ENCODE peak calls at places on chromosome 7, in seven cellular contexts. E is NCI-H510A; G is stimulated activated CD4-positive, alpha-beta T cell treated with anti-CD3 and anti-CD28 coated beads, Interleukin-15, amount 100 ng/mL, for 24 hours; Y is M059J; P is NCI-H1417 treated with DMSO at 0.1 percent for 48 hours; M is effector CD4-positive, alpha-beta T cell; I is substantia nigra. S is an unnamed sample.

GRCh38 chr7:116801092-116801710 is 61.2 kb upstream of the CAPZA2 start:
- DNase-seq in E (no peak), G (no peak), Y (peak), P (no peak), M (no peak), I (no peak), S (no peak)

GRCh38 chr7:38452615-38453014 is 178.6 kb downstream of the AMPH start:
- DNase-seq in G (no peak), I (no peak), E (no peak), Y (no peak), M (no peak), P (no peak), S (no peak)

GRCh38 chr7:27808626-27809025 is 68.7 kb downstream of the TAX1BP1 start:
- DNase-seq in G (no peak), I (no peak), M (no peak), E (no peak), P (no peak), Y (peak), S (no peak)

GRCh38 chr7:76108540-76109233 is 60.8 kb downstream of the MDH2 start:
- DNase-seq in I (no peak), Y (peak), E (peak), M (no peak), G (no peak), P (no peak), S (no peak)

GRCh38 chr7:157502701-157503111 is 165.9 kb downstream of the DNAJB6 start:
- DNase-seq in Y (peak), M (peak), G (peak), E (no peak), P (no peak), I (no peak), S (no peak)

GRCh38 chr7:138980575-138981285 is 459 bp downstream of the KIAA1549 start:
- DNase-seq in E (no peak), M (no peak), I (no peak), G (no peak), Y (peak), P (no peak), S (no peak)

GRCh38 chr7:88106430-88106829 is 113.4 kb downstream of the SRI start:
- DNase-seq in E (no peak), P (no peak), Y (no peak), M (no peak), I (no peak), G (peak), S (no peak)

GRCh38 chr7:109641445-109641844 is 1071.8 kb downstream of the DNAJB9 start:
- DNase-seq in P (no peak), Y (peak), G (no peak), E (no peak), M (no peak), I (no peak), S (no peak)

GRCh38 chr7:100444311-100445278 is 8.3 kb upstream of the PPP1R35 start:
- DNase-seq in M (no peak), Y (peak), G (no peak), I (no peak), E (no peak), P (no peak), S (no peak)

GRCh38 chr7:2015251-2015871 is 217.4 kb downstream of the MAD1L1 start:
- DNase-seq in E (no peak), I (no peak), M (no peak), Y (no peak), G (no peak), P (no peak), S (no peak)

GRCh38 chr7:138801256-138801655 is 3.3 kb upstream of the ATP6V0A4 start:
- DNase-seq in G (no peak), Y (no peak), E (no peak), I (no peak), P (no peak), M (no peak), S (no peak)

GRCh38 chr7:28479507-28479947 is 67.2 kb downstream of the CREB5 start:
- DNase-seq in P (no peak), M (no peak), G (no peak), E (no peak), Y (no peak), I (no peak), S (no peak)

GRCh38 chr7:48132792-48133191 is 38.5 kb upstream of the ABCA13 start:
- DNase-seq in M (no peak), I (no peak), Y (no peak), G (no peak), P (no peak), E (no peak), S (no peak)

GRCh38 chr7:93301736-93302135 is 69.6 kb downstream of the VPS50 start:
- DNase-seq in M (no peak), G (no peak), E (no peak), I (no peak), P (no peak), Y (no peak), S (no peak)

GRCh38 chr7:128783143-128783799 is 7.7 kb upstream of the OPN1SW start:
- DNase-seq in P (no peak), M (no peak), Y (no peak), E (no peak), G (peak), I (peak), S (no peak)

GRCh38 chr7:140810830-140811556 is 113.7 kb downstream of the BRAF start:
- DNase-seq in P (peak), Y (peak), M (peak), E (no peak), G (peak), I (peak), S (peak)

GRCh38 chr7:82481499-82482097 is 38.0 kb upstream of the CACNA2D1 start:
- DNase-seq in M (no peak), P (peak), Y (peak), G (no peak), I (no peak), E (no peak), S (no peak)

S was measured in AML-193.